ENCODE peak calls at places on chromosomes 5 and 9, in four cellular contexts. D, S, G and B are unnamed samples.

GRCh38 chr5:106171708-106172107 is 1499.0 kb downstream of the EFNA5 start:
- DNase-seq in D (no peak), S (no peak), G (no peak), B (no peak)

GRCh38 chr9:120927125-120928014 is 774 bp upstream of the TRAF1 start:
- DNase-seq in D (no peak), S (no peak), G (no peak), B (no peak)

GRCh38 chr9:75229605-75230332 is 141.5 kb downstream of the OSTF1 start:
- DNase-seq in D (peak), S (peak), G (peak), B (no peak)

GRCh38 chr5:67561145-67561932 is 364.7 kb upstream of the CD180 start:
- DNase-seq in D (no peak), S (no peak), G (no peak), B (no peak)

GRCh38 chr9:16417749-16418148 is 452.7 kb downstream of the BNC2 start:
- DNase-seq in D (no peak), S (no peak), G (no peak), B (no peak)

GRCh38 chr9:130927995-130928900 is 10.8 kb downstream of the FIBCD1 start:
- DNase-seq in D (peak), S (peak), G (no peak), B (no peak)

GRCh38 chr5:95081500-95082355 is 203.2 kb downstream of the MCTP1 start:
- DNase-seq in D (peak), S (no peak), G (peak), B (no peak)

GRCh38 chr9:91071185-91071990 is 269.8 kb downstream of the SYK start:
- DNase-seq in D (no peak), S (no peak), G (no peak), B (no peak)

GRCh38 chr5:61603211-61603908 is 271.3 kb downstream of the ZSWIM6 start:
- DNase-seq in D (peak), S (no peak), G (peak), B (peak)

GRCh38 chr5:20248102-20248501 is 260.1 kb upstream of the CDH18 start:
- DNase-seq in D (no peak), S (no peak), G (no peak), B (no peak)

GRCh38 chr5:125928663-125929062 is 494.5 kb upstream of the GRAMD2B start:
- DNase-seq in D (no peak), S (no peak), G (no peak), B (no peak)

GRCh38 chr9:2610985-2611384 is 10.6 kb upstream of the VLDLR start:
- DNase-seq in D (no peak), S (no peak), G (peak), B (no peak)

GRCh38 chr9:129570450-129571297 is 50.2 kb downstream of the C9orf50 start:
- DNase-seq in D (peak), S (no peak), G (no peak), B (peak)

GRCh38 chr5:77367733-77368132 is 124.4 kb downstream of the WDR41 start:
- DNase-seq in D (no peak), S (no peak), G (no peak), B (no peak)

GRCh38 chr5:73380710-73381586 is 67.6 kb downstream of the FOXD1 start:
- DNase-seq in D (no peak), S (no peak), G (peak), B (no peak)

GRCh38 chr5:132766020-132766805 is 10.8 kb downstream of the SEPTIN8 start:
- DNase-seq in D (no peak), S (no peak), G (no peak), B (no peak)

GRCh38 chr5:101024299-101024698 is 121.2 kb upstream of the ST8SIA4 start:
- DNase-seq in D (no peak), S (no peak), G (no peak), B (no peak)

GRCh38 chr9:135210676-135211523 is 123.4 kb downstream of the OLFM1 start:
- DNase-seq in D (no peak), S (no peak), G (no peak), B (no peak)

GRCh38 chr9:79984429-79985067 is 412.8 kb downstream of the TLE4 start:
- DNase-seq in D (no peak), S (no peak), G (no peak), B (no peak)

GRCh38 chr9:29861803-29862202 is 2288.5 kb upstream of the C9orf72 start:
- DNase-seq in D (no peak), S (no peak), G (no peak), B (no peak)

GRCh38 chr9:135536166-135536565 is 9.8 kb upstream of the OBP2A start:
- DNase-seq in D (no peak), S (no peak), G (no peak), B (no peak)

GRCh38 chr5:96476654-96477053 is 43.6 kb upstream of the PCSK1 start:
- DNase-seq in D (no peak), S (no peak), G (no peak), B (no peak)

GRCh38 chr5:148732692-148733091 is 78.4 kb upstream of the HTR4 start:
- DNase-seq in D (no peak), S (no peak), G (no peak), B (no peak)

GRCh38 chr5:151095341-151096000 is 14.6 kb upstream of the TNIP1 start:
- DNase-seq in D (peak), S (peak), G (no peak), B (no peak)

GRCh38 chr5:35487255-35488035 is 130.2 kb upstream of the SPEF2 start:
- DNase-seq in D (no peak), S (no peak), G (no peak), B (no peak)

GRCh38 chr5:119398713-119399492 is 43.1 kb downstream of the TNFAIP8 start:
- DNase-seq in D (peak), S (peak), G (no peak), B (no peak)

GRCh38 chr9:102035929-102036328 is 297.5 kb upstream of the GRIN3A start:
- DNase-seq in D (no peak), S (no peak), G (no peak), B (no peak)

GRCh38 chr5:150302301-150303069 is at the start of gene ARSI:
- DNase-seq in D (peak), S (peak), G (peak), B (no peak)

GRCh38 chr5:132487841-132488555 is 2.6 kb downstream of the IRF1 start:
- DNase-seq in D (no peak), S (peak), G (no peak), B (no peak)

DNA sequence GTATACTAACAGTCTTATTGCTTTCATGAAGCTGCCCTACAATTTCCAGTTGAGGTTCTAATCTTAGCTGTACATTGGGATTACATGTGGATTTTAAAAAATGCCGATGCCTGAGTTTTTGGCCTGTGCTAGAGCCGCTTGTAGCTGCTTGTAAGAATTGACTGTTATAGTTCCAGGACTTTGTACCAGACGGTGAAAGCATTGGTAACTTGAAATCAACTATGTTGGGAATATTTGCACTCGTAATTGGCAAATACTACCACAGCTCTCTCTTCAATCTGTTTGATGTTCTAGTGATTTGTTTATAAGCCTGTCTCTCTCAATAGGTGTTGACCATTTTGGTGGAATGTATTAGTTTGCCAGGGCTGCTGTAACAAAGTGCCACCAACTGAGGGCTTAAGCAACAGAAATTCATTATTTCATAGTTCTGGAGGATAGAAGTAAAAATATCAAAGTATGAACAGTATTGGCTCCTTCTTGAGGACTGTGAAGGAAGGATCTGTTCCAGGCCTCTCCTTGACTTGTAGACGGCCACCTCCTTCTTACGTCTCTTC is 50.5 kb upstream of the DHFR start:
- DNase-seq in D (no peak), S (no peak), G (no peak), B (no peak)
- H3K27ac ChIP-seq in D (no peak), S (no peak), G (peak), B (peak)

DNA sequence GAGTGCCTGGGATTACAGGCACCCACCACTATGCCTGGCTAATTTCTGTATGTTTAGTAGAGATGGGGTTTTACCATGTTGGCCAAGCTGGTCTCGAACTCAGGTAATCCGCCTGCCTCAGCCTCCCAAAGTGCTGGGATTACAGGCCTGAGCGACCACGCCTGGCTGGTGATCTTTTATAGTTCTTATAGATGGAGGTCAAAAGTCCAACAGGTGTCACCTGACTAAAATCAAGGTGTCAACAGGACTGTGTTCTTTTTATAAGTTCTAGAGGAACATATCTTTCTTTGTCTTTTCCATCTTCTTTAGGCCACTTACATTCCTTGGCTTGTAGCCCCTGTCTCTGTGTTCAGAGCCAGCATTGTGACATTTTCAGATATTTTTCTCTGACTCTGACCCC is 155.5 kb upstream of the SLC12A2 start:
- DNase-seq in D (no peak), S (peak), G (no peak), B (no peak)
- H3K27ac ChIP-seq in D (no peak), S (no peak), G (no peak), B (no peak)

GRCh38 chr5:65623482-65623881 is 651 bp downstream of the TRIM23 start:
- DNase-seq in D (no peak), S (peak), G (no peak), B (no peak)
- H3K27ac ChIP-seq in D (no peak), S (peak), G (peak), B (no peak)

GRCh38 chr5:174514983-174515394 is 209.4 kb upstream of the MSX2 start:
- DNase-seq in D (no peak), S (no peak), G (no peak), B (no peak)
- H3K27ac ChIP-seq in D (no peak), S (no peak), G (no peak), B (no peak)

DNA sequence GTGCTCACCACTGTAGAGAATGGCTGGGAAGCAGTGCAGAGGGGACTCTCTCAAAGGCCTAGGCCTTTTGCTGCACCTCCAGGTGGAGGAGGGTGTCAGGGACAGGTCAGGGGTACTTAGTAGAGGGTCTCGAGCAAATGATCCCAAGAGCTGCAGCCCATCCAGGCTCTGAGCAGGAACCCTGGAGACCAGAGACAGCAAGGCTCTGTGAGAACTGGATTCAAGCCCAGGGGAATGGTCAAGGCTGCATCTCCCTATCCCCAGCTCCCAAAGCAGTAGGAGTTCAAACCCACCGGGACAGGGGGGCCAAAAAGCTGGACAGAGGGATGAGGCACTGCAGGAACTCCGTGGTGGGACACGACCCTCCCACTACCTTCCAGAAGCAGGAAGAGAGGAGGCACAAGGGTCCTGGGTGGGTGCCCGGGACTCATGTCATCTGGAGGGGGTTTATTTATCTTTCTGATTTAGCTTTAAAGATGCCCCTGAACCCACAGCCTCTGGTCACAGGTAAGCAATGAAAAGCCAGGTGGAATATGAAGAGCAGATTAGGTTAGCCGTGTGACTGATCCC is 124.8 kb downstream of the MVB12B start:
- DNase-seq in D (no peak), S (no peak), G (no peak), B (no peak)
- H3K27ac ChIP-seq in D (no peak), S (no peak), G (no peak), B (peak)